ENCODE peak calls at places on chromosomes 13 and 19, in five cellular contexts. One of them, this sample, is unnamed.

GRCh38 chr13:27319404-27319803 is 48.8 kb downstream of the RASL11A start:
- DNase-seq in HepG2: no peak
- DNase-seq in breast epithelium: no peak
- DNase-seq in prostate gland: no peak
- DNase-seq in GM12878: no peak
- DNase-seq in this sample: no peak

GRCh38 chr19:13554506-13555235 is 48.4 kb upstream of the CACNA1A start:
- DNase-seq in HepG2: no peak
- DNase-seq in breast epithelium: no peak
- DNase-seq in prostate gland: no peak
- DNase-seq in GM12878: no peak
- DNase-seq in this sample: no peak

GRCh38 chr19:53774011-53774410 is 50.1 kb downstream of the NLRP12 start:
- DNase-seq in HepG2: no peak
- DNase-seq in breast epithelium: no peak
- DNase-seq in prostate gland: no peak
- DNase-seq in GM12878: no peak
- DNase-seq in this sample: no peak

GRCh38 chr13:106372199-106373160 is 163.0 kb downstream of the EFNB2 start:
- DNase-seq in HepG2: no peak
- DNase-seq in breast epithelium: no peak
- DNase-seq in prostate gland: no peak
- DNase-seq in GM12878: no peak
- DNase-seq in this sample: no peak

GRCh38 chr19:38290631-38291147 is 13.4 kb upstream of the C19orf33 start:
- DNase-seq in HepG2: no peak
- DNase-seq in breast epithelium: peak; percentile 89
- DNase-seq in prostate gland: peak; percentile 96
- DNase-seq in GM12878: no peak
- DNase-seq in this sample: no peak

GRCh38 chr19:51698296-51698695 is 5.2 kb downstream of the SPACA6 start:
- DNase-seq in HepG2: no peak
- DNase-seq in breast epithelium: no peak
- DNase-seq in prostate gland: no peak
- DNase-seq in GM12878: no peak
- DNase-seq in this sample: no peak

GRCh38 chr13:51065372-51066090 is 45.5 kb downstream of the C13orf42 start:
- DNase-seq in HepG2: no peak
- DNase-seq in breast epithelium: no peak
- DNase-seq in prostate gland: no peak
- DNase-seq in GM12878: no peak
- DNase-seq in this sample: no peak

GRCh38 chr13:108643646-108644353 is 14.4 kb downstream of the MYO16 start:
- DNase-seq in HepG2: no peak
- DNase-seq in breast epithelium: no peak
- DNase-seq in prostate gland: no peak
- DNase-seq in GM12878: no peak
- DNase-seq in this sample: no peak

GRCh38 chr13:43516401-43516826 is 270.4 kb downstream of the ENOX1 start:
- DNase-seq in HepG2: no peak
- DNase-seq in breast epithelium: no peak
- DNase-seq in prostate gland: peak; percentile 63
- DNase-seq in GM12878: no peak
- DNase-seq in this sample: no peak

GRCh38 chr13:100129605-100130004 is 40.7 kb downstream of the PCCA start:
- DNase-seq in HepG2: no peak
- DNase-seq in breast epithelium: no peak
- DNase-seq in prostate gland: no peak
- DNase-seq in GM12878: peak; percentile 34
- DNase-seq in this sample: no peak

GRCh38 chr19:4849019-4849418 is 17.5 kb upstream of the TICAM1 start:
- DNase-seq in HepG2: no peak
- DNase-seq in breast epithelium: no peak
- DNase-seq in prostate gland: no peak
- DNase-seq in GM12878: no peak
- DNase-seq in this sample: no peak

GRCh38 chr19:6017576-6017975 is 39.6 kb upstream of the RANBP3 start:
- DNase-seq in HepG2: no peak
- DNase-seq in breast epithelium: no peak
- DNase-seq in prostate gland: no peak
- DNase-seq in GM12878: no peak
- DNase-seq in this sample: no peak

GRCh38 chr19:30423481-30423880 is 51.3 kb downstream of the ZNF536 start:
- DNase-seq in HepG2: no peak
- DNase-seq in breast epithelium: no peak
- DNase-seq in prostate gland: no peak
- DNase-seq in GM12878: no peak
- DNase-seq in this sample: no peak

GRCh38 chr13:94585543-94586101 is 10.3 kb downstream of the TGDS start:
- DNase-seq in HepG2: no peak
- DNase-seq in breast epithelium: no peak
- DNase-seq in prostate gland: no peak
- DNase-seq in GM12878: no peak
- DNase-seq in this sample: no peak

GRCh38 chr19:14073232-14073924 is 792 bp downstream of the MISP3 start:
- DNase-seq in HepG2: no peak
- DNase-seq in breast epithelium: peak; percentile 68
- DNase-seq in prostate gland: peak; percentile 53
- DNase-seq in GM12878: no peak
- DNase-seq in this sample: no peak

GRCh38 chr13:84126671-84127171 is 244.4 kb upstream of the SLITRK1 start:
- DNase-seq in HepG2: no peak
- DNase-seq in breast epithelium: no peak
- DNase-seq in prostate gland: no peak
- DNase-seq in GM12878: peak; percentile 20
- DNase-seq in this sample: no peak

GRCh38 chr19:18785179-18786124 is 5.7 kb downstream of the COMP start:
- DNase-seq in HepG2: peak; percentile 65
- DNase-seq in breast epithelium: peak; percentile 70
- DNase-seq in prostate gland: peak; percentile 40
- DNase-seq in GM12878: no peak
- DNase-seq in this sample: no peak

GRCh38 chr13:111286162-111286561 is 34.3 kb upstream of the TEX29 start:
- DNase-seq in HepG2: no peak
- DNase-seq in breast epithelium: no peak
- DNase-seq in prostate gland: no peak
- DNase-seq in GM12878: no peak
- DNase-seq in this sample: no peak

GRCh38 chr19:11995174-11995573 is 30.3 kb downstream of the ZNF763 start:
- DNase-seq in HepG2: no peak
- DNase-seq in breast epithelium: no peak
- DNase-seq in prostate gland: no peak
- DNase-seq in GM12878: no peak
- DNase-seq in this sample: no peak

GRCh38 chr19:42198676-42199439 is 18.6 kb downstream of the DEDD2 start:
- DNase-seq in HepG2: no peak
- DNase-seq in breast epithelium: no peak
- DNase-seq in prostate gland: no peak
- DNase-seq in GM12878: peak; percentile 53
- DNase-seq in this sample: no peak

GRCh38 chr13:44814144-44814543 is 175.1 kb downstream of the NUFIP1 start:
- DNase-seq in HepG2: no peak
- DNase-seq in breast epithelium: no peak
- DNase-seq in prostate gland: no peak
- DNase-seq in GM12878: no peak
- DNase-seq in this sample: no peak

GRCh38 chr13:44818016-44818415 is 171.3 kb downstream of the NUFIP1 start:
- DNase-seq in HepG2: no peak
- DNase-seq in breast epithelium: no peak
- DNase-seq in prostate gland: no peak
- DNase-seq in GM12878: no peak
- DNase-seq in this sample: no peak

GRCh38 chr13:44816701-44817684 is 172.3 kb downstream of the NUFIP1 start:
- DNase-seq in HepG2: no peak
- DNase-seq in breast epithelium: no peak
- DNase-seq in prostate gland: no peak
- DNase-seq in GM12878: no peak
- DNase-seq in this sample: no peak

GRCh38 chr13:44814836-44815235 is 174.4 kb downstream of the NUFIP1 start:
- DNase-seq in HepG2: no peak
- DNase-seq in breast epithelium: no peak
- DNase-seq in prostate gland: no peak
- DNase-seq in GM12878: no peak
- DNase-seq in this sample: no peak

DNA sequence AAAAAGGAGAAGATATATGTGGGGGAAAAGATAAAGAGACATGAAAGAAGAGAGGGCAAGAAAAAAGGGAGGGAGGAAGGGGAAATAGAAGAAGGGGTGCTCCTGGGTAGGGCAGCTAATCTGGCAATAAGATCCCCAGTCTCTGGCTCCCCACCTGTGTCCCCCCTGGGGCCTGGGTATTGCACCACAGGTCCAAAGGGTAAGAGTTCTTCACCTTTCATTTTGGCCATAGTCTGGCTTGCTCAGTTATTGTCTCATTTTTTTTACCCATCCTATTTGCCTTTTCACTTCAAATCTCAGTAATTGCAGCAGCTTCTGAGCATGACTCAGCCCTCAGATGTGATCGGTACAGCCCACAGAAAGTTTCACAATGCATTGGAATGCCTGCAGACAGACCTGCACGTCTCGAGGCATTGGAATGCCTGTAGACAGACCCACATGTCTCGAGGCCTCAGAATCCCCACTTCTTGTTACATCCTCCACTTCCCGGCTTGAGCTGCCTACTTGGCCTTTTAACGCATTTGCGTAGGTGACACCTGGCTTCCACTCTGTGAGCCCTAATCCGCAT is 173.7 kb downstream of the NUFIP1 start:
- DNase-seq in HepG2: peak; percentile 92
- DNase-seq in breast epithelium: no peak
- DNase-seq in prostate gland: peak; percentile 30
- DNase-seq in GM12878: no peak
- DNase-seq in this sample: no peak
- TF ChIP-seq POLR2AphosphoS5 in HepG2: no peak
- TF ChIP-seq POLR2AphosphoS5 in breast epithelium: no peak
- TF ChIP-seq POLR2AphosphoS5 in prostate gland: peak; percentile 19
- TF ChIP-seq POLR2AphosphoS5 in GM12878: no peak
- TF ChIP-seq POLR2AphosphoS5 in this sample: no peak

GRCh38 chr19:40466219-40467006 is at the start of gene SPTBN4:
- DNase-seq in HepG2: no peak
- DNase-seq in breast epithelium: peak; percentile 65
- DNase-seq in prostate gland: no peak
- DNase-seq in GM12878: peak; percentile 40
- DNase-seq in this sample: no peak

GRCh38 chr19:40465781-40466218 is 255 bp upstream of the BLVRB start:
- DNase-seq in HepG2: peak; percentile 96
- DNase-seq in breast epithelium: peak; percentile 100
- DNase-seq in prostate gland: peak; percentile 100
- DNase-seq in GM12878: peak; percentile 96
- DNase-seq in this sample: peak; percentile 92

GRCh38 chr19:40461669-40462221 is 3.8 kb downstream of the BLVRB start:
- DNase-seq in HepG2: peak; percentile 59
- DNase-seq in breast epithelium: peak; percentile 63
- DNase-seq in prostate gland: peak; percentile 54
- DNase-seq in GM12878: peak; percentile 61
- DNase-seq in this sample: no peak

GRCh38 chr19:40465025-40465780 is at the start of gene BLVRB:
- DNase-seq in HepG2: peak; percentile 52
- DNase-seq in breast epithelium: no peak
- DNase-seq in prostate gland: no peak
- DNase-seq in GM12878: no peak
- DNase-seq in this sample: no peak

DNA sequence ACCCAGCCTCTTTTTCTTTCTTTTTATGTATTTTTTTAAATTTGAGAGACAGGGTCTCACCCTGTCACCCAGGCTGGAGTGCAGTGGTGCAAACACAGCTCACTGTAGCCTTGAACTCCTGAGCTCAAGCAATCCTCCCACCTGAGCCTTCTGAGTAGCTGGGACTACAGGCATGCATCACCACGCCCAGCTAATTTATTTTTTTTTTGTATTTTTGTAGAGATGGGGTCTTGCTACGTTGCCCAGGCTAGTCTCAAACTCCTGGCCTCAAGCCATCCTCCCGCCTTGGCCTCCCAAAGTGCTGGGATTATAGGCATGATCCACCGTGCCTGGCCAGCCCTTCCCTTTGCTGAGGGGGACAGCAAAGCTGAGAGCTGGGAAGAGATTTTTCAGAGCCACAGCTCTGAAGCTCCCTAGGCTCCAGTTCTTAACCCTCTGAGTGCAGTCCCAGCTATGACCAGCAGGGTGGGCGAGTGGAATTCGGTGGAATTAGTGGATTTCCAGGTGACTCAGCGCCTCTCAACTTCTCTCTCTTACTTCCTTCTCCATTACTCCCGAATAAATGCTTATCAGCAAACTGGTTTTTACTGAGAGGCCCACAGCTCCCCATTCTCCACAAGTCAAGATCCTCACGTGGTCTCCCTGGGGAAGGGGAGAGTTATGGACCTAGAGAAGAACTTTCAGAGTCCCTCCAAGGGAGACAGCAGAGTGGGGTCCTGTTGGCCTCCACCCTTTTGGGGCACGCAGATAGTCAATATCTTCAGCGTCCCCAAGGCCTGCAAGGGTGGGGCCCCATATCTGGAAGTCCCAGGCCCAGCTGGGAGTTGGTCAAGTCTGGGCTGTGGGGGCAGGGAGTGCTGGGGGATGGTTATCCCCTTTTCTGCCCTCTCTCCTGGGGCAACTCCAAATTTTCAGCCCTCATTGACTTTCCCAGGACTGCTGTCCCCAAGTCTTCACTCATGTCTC is 1.2 kb downstream of the BLVRB start:
- DNase-seq in HepG2: peak; percentile 81
- DNase-seq in breast epithelium: peak; percentile 86
- DNase-seq in prostate gland: peak; percentile 69
- DNase-seq in GM12878: no peak
- DNase-seq in this sample: peak; percentile 57
- TF ChIP-seq CTCF in HepG2: peak; percentile 77
- TF ChIP-seq CTCF in breast epithelium: peak; percentile 82
- TF ChIP-seq CTCF in prostate gland: peak; percentile 90
- TF ChIP-seq CTCF in GM12878: peak; percentile 79
- TF ChIP-seq CTCF in this sample: peak; percentile 87

DNA sequence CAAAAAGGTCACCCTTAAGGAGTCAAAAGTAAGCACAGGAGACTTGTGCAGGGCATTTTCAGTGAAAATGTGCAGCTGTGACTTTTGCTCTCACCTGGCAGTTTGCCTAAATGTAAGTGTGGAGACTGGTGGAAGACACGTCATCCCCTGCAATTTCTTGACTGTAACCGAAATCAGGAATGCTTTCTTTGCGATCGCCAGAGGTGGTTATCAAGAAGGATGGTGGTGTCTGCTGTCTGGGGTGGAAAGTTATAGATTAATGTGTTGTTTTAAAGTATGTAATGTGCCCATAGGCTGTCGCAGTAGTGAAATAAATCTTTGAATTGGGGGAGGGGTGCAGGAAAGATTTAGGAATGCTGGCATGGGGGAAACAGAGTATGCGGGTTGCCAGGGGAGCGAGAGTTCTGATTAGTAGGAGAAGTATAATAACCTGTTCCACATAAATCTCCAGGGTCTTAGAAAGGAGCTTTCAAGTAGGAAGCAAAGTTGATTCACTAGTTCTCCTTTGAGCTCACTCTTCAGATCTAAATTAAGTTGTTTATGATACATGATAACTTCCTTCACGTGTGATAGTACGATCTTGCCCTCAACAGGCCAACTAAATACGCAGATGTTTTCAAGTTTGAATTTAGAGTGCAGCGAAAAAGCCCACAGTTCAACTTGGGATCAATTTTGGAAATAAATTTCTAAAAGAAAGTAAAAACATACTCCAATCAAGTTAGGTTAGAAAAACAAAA is 1520.0 kb upstream of the SLC10A2 start:
- DNase-seq in HepG2: no peak
- DNase-seq in breast epithelium: no peak
- DNase-seq in prostate gland: no peak
- DNase-seq in GM12878: no peak
- DNase-seq in this sample: peak; percentile 5
- H3K4me3 ChIP-seq in HepG2: no peak overlapping the region
- H3K4me3 ChIP-seq in breast epithelium: no peak overlapping the region
- H3K4me3 ChIP-seq in prostate gland: no peak overlapping the region
- H3K4me3 ChIP-seq in GM12878: no peak overlapping the region
- H3K4me3 ChIP-seq in this sample: peak overlapping the region; percentile 21

GRCh38 chr19:36456831-36457230 is 32.5 kb downstream of the ZNF566 start:
- DNase-seq in HepG2: no peak
- DNase-seq in breast epithelium: no peak
- DNase-seq in prostate gland: no peak
- DNase-seq in GM12878: no peak
- DNase-seq in this sample: no peak
- TF ChIP-seq POLR2AphosphoS5 in HepG2: no peak
- TF ChIP-seq POLR2AphosphoS5 in breast epithelium: no peak
- TF ChIP-seq POLR2AphosphoS5 in prostate gland: no peak
- TF ChIP-seq POLR2AphosphoS5 in GM12878: no peak
- TF ChIP-seq POLR2AphosphoS5 in this sample: no peak

This sample was measured in Panc1.